ENCODE peak calls at places on chromosomes 4 and X, in six cellular contexts. One of them, this sample, is unnamed.

GRCh38 chr4:102356562-102357202 is 11.4 kb upstream of the SLC39A8 start:
- DNase-seq in suprapubic skin: no peak
- DNase-seq in A549: no peak
- DNase-seq in IMR-90: no peak
- DNase-seq in stomach: no peak
- DNase-seq in erythroblast: no peak
- DNase-seq in this sample: no peak

GRCh38 chrX:1323315-1323714 is 13.3 kb upstream of the IL3RA start:
- DNase-seq in suprapubic skin: no peak
- DNase-seq in A549: peak; percentile 84
- DNase-seq in IMR-90: no peak
- DNase-seq in stomach: peak; percentile 32
- DNase-seq in erythroblast: peak; percentile 41
- DNase-seq in this sample: peak; percentile 84

GRCh38 chrX:19875051-19875432 is 12.4 kb downstream of the SH3KBP1 start:
- DNase-seq in suprapubic skin: no peak
- DNase-seq in A549: no peak
- DNase-seq in IMR-90: peak; percentile 34
- DNase-seq in stomach: no peak
- DNase-seq in erythroblast: no peak
- DNase-seq in this sample: peak; percentile 97

GRCh38 chr4:121651597-121651996 is 45.2 kb downstream of the ANXA5 start:
- DNase-seq in suprapubic skin: no peak
- DNase-seq in A549: no peak
- DNase-seq in IMR-90: no peak
- DNase-seq in stomach: no peak
- DNase-seq in erythroblast: no peak
- DNase-seq in this sample: no peak

GRCh38 chrX:153622661-153623309 is 23.8 kb upstream of the CCNQ start:
- DNase-seq in suprapubic skin: no peak
- DNase-seq in A549: no peak
- DNase-seq in IMR-90: peak; percentile 3
- DNase-seq in stomach: no peak
- DNase-seq in erythroblast: no peak
- DNase-seq in this sample: no peak

GRCh38 chrX:15680401-15680800 is 15.8 kb upstream of the CLTRN start:
- DNase-seq in suprapubic skin: no peak
- DNase-seq in A549: no peak
- DNase-seq in IMR-90: peak; percentile 88
- DNase-seq in stomach: no peak
- DNase-seq in erythroblast: no peak
- DNase-seq in this sample: peak; percentile 11

GRCh38 chrX:39497717-39498265 is 600.0 kb downstream of the BCOR start:
- DNase-seq in suprapubic skin: no peak
- DNase-seq in A549: no peak
- DNase-seq in IMR-90: no peak
- DNase-seq in stomach: no peak
- DNase-seq in erythroblast: no peak
- DNase-seq in this sample: peak; percentile 36

GRCh38 chr4:143488684-143489083 is 24.8 kb upstream of the SMARCA5 start:
- DNase-seq in suprapubic skin: no peak
- DNase-seq in A549: no peak
- DNase-seq in IMR-90: no peak
- DNase-seq in stomach: no peak
- DNase-seq in erythroblast: no peak
- DNase-seq in this sample: no peak

GRCh38 chr4:133839326-133839725 is 362.3 kb downstream of the PABPC4L start:
- DNase-seq in suprapubic skin: no peak
- DNase-seq in A549: peak; percentile 13
- DNase-seq in IMR-90: peak; percentile 12
- DNase-seq in stomach: no peak
- DNase-seq in erythroblast: peak; percentile 6
- DNase-seq in this sample: peak; percentile 3

GRCh38 chr4:125891597-125892258 is 577.0 kb downstream of the FAT4 start:
- DNase-seq in suprapubic skin: no peak
- DNase-seq in A549: no peak
- DNase-seq in IMR-90: peak; percentile 98
- DNase-seq in stomach: no peak
- DNase-seq in erythroblast: no peak
- DNase-seq in this sample: no peak

GRCh38 chrX:102599084-102599949 is at the start of gene ARMCX5:
- DNase-seq in suprapubic skin: peak; percentile 75
- DNase-seq in A549: peak; percentile 94
- DNase-seq in IMR-90: peak; percentile 87
- DNase-seq in stomach: peak; percentile 77
- DNase-seq in erythroblast: peak; percentile 88
- DNase-seq in this sample: peak; percentile 62

GRCh38 chr4:26032572-26033320 is 118.7 kb downstream of the SMIM20 start:
- DNase-seq in suprapubic skin: no peak
- DNase-seq in A549: no peak
- DNase-seq in IMR-90: peak; percentile 91
- DNase-seq in stomach: no peak
- DNase-seq in erythroblast: no peak
- DNase-seq in this sample: no peak

GRCh38 chrX:38312436-38312835 is 14.9 kb downstream of the RPGR start:
- DNase-seq in suprapubic skin: no peak
- DNase-seq in A549: peak; percentile 40
- DNase-seq in IMR-90: peak; percentile 84
- DNase-seq in stomach: no peak
- DNase-seq in erythroblast: no peak
- DNase-seq in this sample: peak; percentile 75

GRCh38 chr4:172892300-172892699 is 276.3 kb upstream of the GALNT7 start:
- DNase-seq in suprapubic skin: no peak
- DNase-seq in A549: peak; percentile 35
- DNase-seq in IMR-90: peak; percentile 3
- DNase-seq in stomach: no peak
- DNase-seq in erythroblast: peak; percentile 38
- DNase-seq in this sample: peak; percentile 45

GRCh38 chrX:16239211-16239610 is 71.9 kb downstream of the MAGEB17 start:
- DNase-seq in suprapubic skin: no peak
- DNase-seq in A549: peak; percentile 29
- DNase-seq in IMR-90: peak; percentile 88
- DNase-seq in stomach: no peak
- DNase-seq in erythroblast: no peak
- DNase-seq in this sample: no peak

GRCh38 chrX:150692837-150693781 is at the start of gene MTMR1:
- DNase-seq in suprapubic skin: no peak
- DNase-seq in A549: no peak
- DNase-seq in IMR-90: no peak
- DNase-seq in stomach: peak; percentile 44
- DNase-seq in erythroblast: peak; percentile 36
- DNase-seq in this sample: peak; percentile 34

GRCh38 chrX:41923257-41923924 is at the start of gene CASK:
- DNase-seq in suprapubic skin: peak; percentile 93
- DNase-seq in A549: peak; percentile 93
- DNase-seq in IMR-90: peak; percentile 87
- DNase-seq in stomach: peak; percentile 94
- DNase-seq in erythroblast: peak; percentile 92
- DNase-seq in this sample: peak; percentile 78
- TF ChIP-seq POLR2A in suprapubic skin: no peak
- TF ChIP-seq POLR2A in A549: peak; percentile 51
- TF ChIP-seq POLR2A in IMR-90: no peak
- TF ChIP-seq POLR2A in stomach: no peak
- TF ChIP-seq POLR2A in erythroblast: peak; percentile 27
- TF ChIP-seq POLR2A in this sample: no peak

DNA sequence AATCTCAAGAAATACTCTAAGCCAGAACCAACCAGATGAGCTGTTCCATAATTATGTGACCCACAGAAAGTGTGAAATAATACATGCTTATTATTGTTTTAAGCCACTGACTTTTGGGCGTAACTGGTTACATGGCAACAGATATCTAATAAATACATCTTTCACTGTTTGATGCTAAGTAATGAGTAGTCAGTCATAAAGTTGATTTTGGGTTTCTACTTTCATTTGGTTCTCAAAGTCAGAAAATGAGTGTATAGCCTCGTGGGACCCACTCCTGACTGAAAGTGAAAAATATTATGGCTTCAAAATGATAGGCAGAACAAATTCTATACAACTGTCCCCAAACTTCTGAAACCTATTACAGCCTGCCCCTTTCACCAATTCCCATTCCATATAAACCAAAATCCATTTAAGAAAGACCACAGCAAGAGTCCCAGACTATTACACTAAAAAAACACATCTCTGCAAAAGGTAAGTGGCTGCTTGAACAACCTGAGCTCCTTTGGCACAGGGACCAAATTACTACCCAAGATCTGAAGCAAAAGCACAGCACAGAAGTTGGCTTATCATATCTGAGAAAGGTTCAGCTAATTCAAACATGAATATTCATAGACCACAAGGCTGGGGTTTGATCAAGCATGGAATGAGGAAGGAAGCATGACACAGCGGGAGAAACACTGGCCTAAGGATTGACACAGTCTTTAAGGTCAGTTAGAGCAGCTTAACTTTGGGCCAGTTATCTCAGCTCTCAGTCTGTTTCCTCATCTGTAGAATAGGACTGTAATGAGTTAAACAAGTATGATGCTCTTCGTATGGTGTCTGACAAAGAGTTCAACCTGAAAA is 88.2 kb upstream of the CBR4 start:
- DNase-seq in suprapubic skin: no peak
- DNase-seq in A549: no peak
- DNase-seq in IMR-90: peak; percentile 52
- DNase-seq in stomach: no peak
- DNase-seq in erythroblast: no peak
- DNase-seq in this sample: peak; percentile 75
- TF ChIP-seq POLR2A in suprapubic skin: no peak
- TF ChIP-seq POLR2A in A549: no peak
- TF ChIP-seq POLR2A in IMR-90: no peak
- TF ChIP-seq POLR2A in stomach: no peak
- TF ChIP-seq POLR2A in erythroblast: no peak
- TF ChIP-seq POLR2A in this sample: no peak

DNA sequence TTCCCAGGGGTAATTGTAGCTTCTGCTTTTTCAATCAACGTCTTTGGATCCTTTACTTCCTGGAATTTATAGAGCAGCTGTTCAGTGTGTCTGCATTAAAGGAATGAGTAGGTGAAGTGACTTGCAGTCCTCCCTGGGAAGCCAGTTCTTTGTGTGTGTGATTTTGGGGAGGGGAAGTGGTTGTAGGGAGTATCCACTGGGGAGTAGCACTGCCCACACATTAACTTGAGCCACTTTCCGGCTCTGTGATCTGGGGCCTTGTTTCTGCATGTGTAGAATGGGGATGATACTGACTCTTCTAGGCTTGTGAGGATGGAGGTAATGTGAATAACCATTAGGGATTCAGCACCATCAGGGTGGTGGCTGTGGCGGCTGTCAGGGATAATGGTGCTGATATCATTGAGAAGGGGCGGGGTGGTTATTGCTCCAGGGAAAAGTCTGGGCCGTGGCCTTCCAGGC is 54.7 kb downstream of the TMEM131L start:
- DNase-seq in suprapubic skin: no peak
- DNase-seq in A549: no peak
- DNase-seq in IMR-90: no peak
- DNase-seq in stomach: no peak
- DNase-seq in erythroblast: no peak
- DNase-seq in this sample: peak; percentile 97
- TF ChIP-seq POLR2A in suprapubic skin: no peak
- TF ChIP-seq POLR2A in A549: no peak
- TF ChIP-seq POLR2A in IMR-90: no peak
- TF ChIP-seq POLR2A in stomach: no peak
- TF ChIP-seq POLR2A in erythroblast: no peak
- TF ChIP-seq POLR2A in this sample: no peak

GRCh38 chrX:121782976-121783375 is 735.6 kb downstream of the GLUD2 start:
- DNase-seq in suprapubic skin: no peak
- DNase-seq in A549: no peak
- DNase-seq in IMR-90: no peak
- DNase-seq in stomach: no peak
- DNase-seq in erythroblast: no peak
- DNase-seq in this sample: no peak

GRCh38 chrX:121782544-121782943 is 735.1 kb downstream of the GLUD2 start:
- DNase-seq in suprapubic skin: no peak
- DNase-seq in A549: no peak
- DNase-seq in IMR-90: no peak
- DNase-seq in stomach: no peak
- DNase-seq in erythroblast: no peak
- DNase-seq in this sample: no peak

DNA sequence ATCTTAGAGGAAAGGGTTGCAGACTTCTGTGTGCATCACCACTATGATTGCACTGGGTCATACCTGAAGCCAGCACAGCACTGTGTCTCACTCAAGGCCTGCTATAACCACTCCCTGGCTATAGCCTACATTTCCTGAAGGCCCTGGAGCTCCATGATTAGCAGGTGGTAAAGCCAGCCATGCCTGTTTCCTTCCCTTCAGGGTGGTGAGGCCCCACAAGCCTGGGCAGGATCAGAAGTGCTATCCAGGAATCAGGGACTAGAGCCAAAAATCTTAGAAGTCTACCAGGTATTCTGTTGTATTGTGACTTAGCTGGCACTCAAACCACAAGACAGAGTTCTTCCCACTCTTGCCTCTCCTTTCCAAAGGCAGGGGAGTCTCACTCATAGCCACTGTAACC is 734.6 kb downstream of the GLUD2 start:
- DNase-seq in suprapubic skin: no peak
- DNase-seq in A549: no peak
- DNase-seq in IMR-90: no peak
- DNase-seq in stomach: no peak
- DNase-seq in erythroblast: no peak
- DNase-seq in this sample: no peak
- TF ChIP-seq POLR2A in suprapubic skin: no peak
- TF ChIP-seq POLR2A in A549: no peak
- TF ChIP-seq POLR2A in IMR-90: no peak
- TF ChIP-seq POLR2A in stomach: no peak
- TF ChIP-seq POLR2A in erythroblast: no peak
- TF ChIP-seq POLR2A in this sample: no peak

DNA sequence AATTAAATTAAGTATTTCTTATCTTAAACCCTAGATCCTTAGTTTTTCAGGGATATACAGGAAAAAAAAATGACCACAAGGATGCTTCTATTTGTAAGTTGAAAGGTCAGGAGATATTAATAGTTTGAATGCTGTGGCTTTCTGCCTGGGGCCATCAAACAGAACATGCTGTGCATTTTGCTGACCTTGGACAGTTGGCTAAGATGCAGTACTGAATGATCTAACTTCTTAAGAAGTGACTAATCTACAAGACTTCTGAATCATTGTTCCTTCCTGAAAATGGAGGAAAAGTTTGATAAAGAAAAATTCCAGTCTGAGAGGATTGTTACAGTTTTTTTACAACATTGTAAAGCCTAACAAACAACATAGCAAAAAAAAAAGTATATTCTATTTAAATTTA is 237.8 kb upstream of the JADE1 start:
- DNase-seq in suprapubic skin: no peak
- DNase-seq in A549: peak; percentile 94
- DNase-seq in IMR-90: peak; percentile 96
- DNase-seq in stomach: no peak
- DNase-seq in erythroblast: no peak
- DNase-seq in this sample: no peak
- TF ChIP-seq POLR2A in suprapubic skin: no peak
- TF ChIP-seq POLR2A in A549: no peak
- TF ChIP-seq POLR2A in IMR-90: no peak
- TF ChIP-seq POLR2A in stomach: no peak
- TF ChIP-seq POLR2A in erythroblast: no peak
- TF ChIP-seq POLR2A in this sample: no peak